ENCODE peak calls at places on chromosomes 2 and 18, in ten cellular contexts. One of them, this sample, is unnamed.

GRCh38 chr18:7202119-7202680 is 28.7 kb upstream of the LRRC30 start:
- DNase-seq in AG04450: no peak
- DNase-seq in GM12865: no peak
- DNase-seq in lower leg skin: no peak
- DNase-seq in IMR-90: no peak
- DNase-seq in SK-N-SH: peak; percentile 40
- DNase-seq in A673: no peak
- DNase-seq in astrocyte: no peak
- DNase-seq in upper lobe of right lung: no peak
- DNase-seq in GM06990: no peak
- DNase-seq in this sample: no peak

GRCh38 chr2:32946314-32947075 is at the start of gene LTBP1:
- DNase-seq in GM12865: peak; percentile 72
- DNase-seq in A673: peak; percentile 78
- DNase-seq in astrocyte: peak; percentile 69
- DNase-seq in AG04450: no peak
- DNase-seq in upper lobe of right lung: peak; percentile 78
- DNase-seq in IMR-90: peak; percentile 76
- DNase-seq in GM06990: peak; percentile 66
- DNase-seq in SK-N-SH: peak; percentile 82
- DNase-seq in lower leg skin: peak; percentile 89
- DNase-seq in this sample: peak; percentile 83

GRCh38 chr2:168338292-168338691 is 90.9 kb upstream of the STK39 start:
- DNase-seq in GM06990: no peak
- DNase-seq in AG04450: no peak
- DNase-seq in SK-N-SH: no peak
- DNase-seq in lower leg skin: no peak
- DNase-seq in upper lobe of right lung: no peak
- DNase-seq in IMR-90: no peak
- DNase-seq in astrocyte: no peak
- DNase-seq in GM12865: no peak
- DNase-seq in A673: no peak
- DNase-seq in this sample: no peak

GRCh38 chr2:191453756-191454155 is 208.6 kb downstream of the MYO1B start:
- DNase-seq in lower leg skin: no peak
- DNase-seq in upper lobe of right lung: no peak
- DNase-seq in SK-N-SH: no peak
- DNase-seq in A673: no peak
- DNase-seq in astrocyte: no peak
- DNase-seq in AG04450: no peak
- DNase-seq in GM06990: no peak
- DNase-seq in GM12865: no peak
- DNase-seq in IMR-90: no peak
- DNase-seq in this sample: no peak

GRCh38 chr18:9082763-9083510 is 19.6 kb upstream of the NDUFV2 start:
- DNase-seq in upper lobe of right lung: no peak
- DNase-seq in AG04450: no peak
- DNase-seq in SK-N-SH: no peak
- DNase-seq in astrocyte: no peak
- DNase-seq in GM12865: peak; percentile 75
- DNase-seq in GM06990: peak; percentile 62
- DNase-seq in lower leg skin: no peak
- DNase-seq in A673: peak; percentile 23
- DNase-seq in IMR-90: no peak
- DNase-seq in this sample: no peak

GRCh38 chr2:36570416-36570815 is 27.6 kb downstream of the FEZ2 start:
- DNase-seq in SK-N-SH: no peak
- DNase-seq in lower leg skin: no peak
- DNase-seq in AG04450: no peak
- DNase-seq in astrocyte: no peak
- DNase-seq in GM06990: no peak
- DNase-seq in IMR-90: peak; percentile 68
- DNase-seq in upper lobe of right lung: no peak
- DNase-seq in A673: no peak
- DNase-seq in GM12865: no peak
- DNase-seq in this sample: no peak

GRCh38 chr2:217803639-217803932 is 199.2 kb downstream of the TNS1 start:
- DNase-seq in SK-N-SH: no peak
- DNase-seq in AG04450: no peak
- DNase-seq in lower leg skin: no peak
- DNase-seq in GM06990: no peak
- DNase-seq in astrocyte: no peak
- DNase-seq in upper lobe of right lung: no peak
- DNase-seq in IMR-90: no peak
- DNase-seq in A673: no peak
- DNase-seq in GM12865: no peak
- DNase-seq in this sample: no peak

GRCh38 chr2:20300656-20301055 is 50.0 kb downstream of the PUM2 start:
- DNase-seq in lower leg skin: no peak
- DNase-seq in A673: no peak
- DNase-seq in upper lobe of right lung: no peak
- DNase-seq in SK-N-SH: no peak
- DNase-seq in IMR-90: no peak
- DNase-seq in GM06990: no peak
- DNase-seq in AG04450: no peak
- DNase-seq in astrocyte: no peak
- DNase-seq in GM12865: no peak
- DNase-seq in this sample: no peak

GRCh38 chr2:119531292-119531691 is 7.0 kb upstream of the SCTR start:
- DNase-seq in AG04450: no peak
- DNase-seq in SK-N-SH: no peak
- DNase-seq in A673: peak; percentile 70
- DNase-seq in lower leg skin: peak; percentile 0
- DNase-seq in upper lobe of right lung: no peak
- DNase-seq in GM12865: no peak
- DNase-seq in astrocyte: no peak
- DNase-seq in IMR-90: no peak
- DNase-seq in GM06990: no peak
- DNase-seq in this sample: no peak

GRCh38 chr2:233098615-233099014 is 38.5 kb downstream of the INPP5D start:
- DNase-seq in GM12865: no peak
- DNase-seq in A673: peak; percentile 68
- DNase-seq in IMR-90: peak; percentile 5
- DNase-seq in SK-N-SH: peak; percentile 60
- DNase-seq in GM06990: no peak
- DNase-seq in upper lobe of right lung: peak; percentile 61
- DNase-seq in astrocyte: no peak
- DNase-seq in AG04450: no peak
- DNase-seq in lower leg skin: no peak
- DNase-seq in this sample: no peak

GRCh38 chr2:123808243-123808642 is 216.8 kb upstream of the CNTNAP5 start:
- DNase-seq in SK-N-SH: no peak
- DNase-seq in A673: no peak
- DNase-seq in GM06990: no peak
- DNase-seq in IMR-90: no peak
- DNase-seq in AG04450: no peak
- DNase-seq in upper lobe of right lung: peak; percentile 17
- DNase-seq in GM12865: no peak
- DNase-seq in astrocyte: no peak
- DNase-seq in lower leg skin: no peak
- DNase-seq in this sample: no peak

GRCh38 chr2:171855401-171855800 is 38.6 kb downstream of the SLC25A12 start:
- DNase-seq in upper lobe of right lung: no peak
- DNase-seq in SK-N-SH: no peak
- DNase-seq in lower leg skin: no peak
- DNase-seq in A673: no peak
- DNase-seq in astrocyte: peak; percentile 47
- DNase-seq in IMR-90: peak; percentile 20
- DNase-seq in GM06990: no peak
- DNase-seq in GM12865: no peak
- DNase-seq in AG04450: no peak
- DNase-seq in this sample: no peak

GRCh38 chr2:197613509-197613987 is 61.8 kb downstream of the RFTN2 start:
- DNase-seq in GM06990: no peak
- DNase-seq in IMR-90: peak; percentile 13
- DNase-seq in AG04450: no peak
- DNase-seq in upper lobe of right lung: no peak
- DNase-seq in GM12865: no peak
- DNase-seq in lower leg skin: no peak
- DNase-seq in A673: peak; percentile 19
- DNase-seq in astrocyte: no peak
- DNase-seq in SK-N-SH: no peak
- DNase-seq in this sample: no peak

GRCh38 chr18:3885209-3885792 is 435.3 kb downstream of the TGIF1 start:
- DNase-seq in GM06990: no peak
- DNase-seq in IMR-90: no peak
- DNase-seq in SK-N-SH: peak; percentile 24
- DNase-seq in GM12865: peak; percentile 26
- DNase-seq in AG04450: no peak
- DNase-seq in upper lobe of right lung: no peak
- DNase-seq in A673: peak; percentile 36
- DNase-seq in lower leg skin: no peak
- DNase-seq in astrocyte: no peak
- DNase-seq in this sample: no peak

GRCh38 chr18:13725566-13726227 is 661 bp downstream of the FAM210A start:
- DNase-seq in GM12865: peak; percentile 31
- DNase-seq in SK-N-SH: no peak
- DNase-seq in GM06990: no peak
- DNase-seq in AG04450: no peak
- DNase-seq in A673: no peak
- DNase-seq in IMR-90: peak; percentile 2
- DNase-seq in lower leg skin: peak; percentile 82
- DNase-seq in astrocyte: peak; percentile 1
- DNase-seq in upper lobe of right lung: no peak
- DNase-seq in this sample: peak; percentile 9

GRCh38 chr2:35538796-35539195 is 816.8 kb upstream of the CRIM1 start:
- DNase-seq in astrocyte: peak; percentile 48
- DNase-seq in lower leg skin: no peak
- DNase-seq in GM06990: no peak
- DNase-seq in GM12865: no peak
- DNase-seq in A673: no peak
- DNase-seq in upper lobe of right lung: no peak
- DNase-seq in AG04450: no peak
- DNase-seq in SK-N-SH: no peak
- DNase-seq in IMR-90: no peak
- DNase-seq in this sample: no peak

GRCh38 chr2:144890828-144891227 is 370.9 kb upstream of the ZEB2 start:
- DNase-seq in lower leg skin: no peak
- DNase-seq in SK-N-SH: peak; percentile 11
- DNase-seq in GM06990: no peak
- DNase-seq in upper lobe of right lung: no peak
- DNase-seq in A673: peak; percentile 91
- DNase-seq in IMR-90: peak; percentile 35
- DNase-seq in astrocyte: peak; percentile 49
- DNase-seq in AG04450: no peak
- DNase-seq in GM12865: peak; percentile 4
- DNase-seq in this sample: no peak

GRCh38 chr2:181431674-181432073 is 25.5 kb upstream of the ITGA4 start:
- DNase-seq in AG04450: no peak
- DNase-seq in GM12865: no peak
- DNase-seq in A673: no peak
- DNase-seq in upper lobe of right lung: no peak
- DNase-seq in IMR-90: no peak
- DNase-seq in lower leg skin: no peak
- DNase-seq in SK-N-SH: no peak
- DNase-seq in astrocyte: no peak
- DNase-seq in GM06990: no peak
- DNase-seq in this sample: no peak

GRCh38 chr2:165698621-165698946 is 95.5 kb downstream of the GALNT3 start:
- DNase-seq in upper lobe of right lung: no peak
- DNase-seq in AG04450: peak; percentile 10
- DNase-seq in SK-N-SH: peak; percentile 42
- DNase-seq in A673: peak; percentile 85
- DNase-seq in GM12865: peak; percentile 46
- DNase-seq in astrocyte: peak; percentile 37
- DNase-seq in GM06990: no peak
- DNase-seq in IMR-90: peak; percentile 43
- DNase-seq in lower leg skin: no peak
- DNase-seq in this sample: peak; percentile 7
- TF ChIP-seq CTCF in upper lobe of right lung: peak; percentile 50
- TF ChIP-seq CTCF in AG04450: peak; percentile 66
- TF ChIP-seq CTCF in SK-N-SH: peak; percentile 67
- TF ChIP-seq CTCF in A673: peak; percentile 71
- TF ChIP-seq CTCF in GM12865: peak; percentile 32
- TF ChIP-seq CTCF in astrocyte: peak; percentile 50
- TF ChIP-seq CTCF in GM06990: peak; percentile 62
- TF ChIP-seq CTCF in IMR-90: peak; percentile 43
- TF ChIP-seq CTCF in lower leg skin: no peak
- TF ChIP-seq CTCF in this sample: no peak

DNA sequence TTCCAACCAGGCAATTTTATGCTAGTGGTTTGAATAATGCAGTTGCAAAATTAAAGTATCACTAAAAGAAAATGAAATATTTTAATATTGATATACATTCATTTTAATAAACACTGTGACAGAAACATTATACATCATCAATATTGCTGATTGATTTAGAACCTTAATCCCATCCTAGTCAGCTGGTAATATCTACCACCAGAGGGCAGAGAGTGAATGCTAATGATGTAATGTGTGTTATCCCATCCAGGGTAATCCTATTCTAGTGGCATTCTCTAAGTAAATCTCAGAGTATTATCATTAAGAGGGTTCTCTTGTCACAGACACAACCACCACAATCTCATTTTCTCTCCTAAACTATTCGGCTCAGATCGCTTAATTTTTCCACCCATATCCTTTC is 477.4 kb downstream of the CPS1 start:
- DNase-seq in astrocyte: peak; percentile 8
- DNase-seq in A673: peak; percentile 64
- DNase-seq in lower leg skin: no peak
- DNase-seq in upper lobe of right lung: no peak
- DNase-seq in IMR-90: no peak
- DNase-seq in SK-N-SH: peak; percentile 6
- DNase-seq in AG04450: no peak
- DNase-seq in GM12865: no peak
- DNase-seq in GM06990: no peak
- DNase-seq in this sample: no peak
- TF ChIP-seq CTCF in astrocyte: peak; percentile 57
- TF ChIP-seq CTCF in A673: peak; percentile 75
- TF ChIP-seq CTCF in lower leg skin: no peak
- TF ChIP-seq CTCF in upper lobe of right lung: peak; percentile 22
- TF ChIP-seq CTCF in IMR-90: no peak
- TF ChIP-seq CTCF in SK-N-SH: peak; percentile 52
- TF ChIP-seq CTCF in AG04450: peak; percentile 21
- TF ChIP-seq CTCF in GM12865: peak; percentile 3
- TF ChIP-seq CTCF in GM06990: peak; percentile 16
- TF ChIP-seq CTCF in this sample: peak; percentile 6

DNA sequence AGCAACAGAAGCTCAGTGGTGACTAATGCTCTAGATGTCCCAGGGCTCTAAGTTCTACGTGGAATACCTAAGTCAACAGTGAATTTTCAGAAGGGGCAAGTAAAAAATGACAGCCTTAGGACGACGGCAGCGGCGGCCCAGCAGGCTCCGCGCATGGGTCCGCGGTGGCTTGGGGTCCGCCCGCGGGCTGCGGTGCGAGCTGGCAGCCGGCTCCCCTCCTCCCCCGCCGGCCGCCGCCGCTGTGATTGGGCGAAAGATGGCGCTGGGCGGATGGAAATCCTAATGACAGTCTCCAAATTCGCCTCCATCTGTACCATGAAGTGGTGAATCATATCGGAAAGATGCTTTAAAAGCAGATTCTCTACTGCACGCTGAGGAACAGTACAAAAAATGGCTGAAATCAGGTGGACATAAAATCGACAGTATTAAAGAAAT is 74.7 kb downstream of the HNRNPLL start:
- DNase-seq in upper lobe of right lung: peak; percentile 66
- DNase-seq in lower leg skin: no peak
- DNase-seq in SK-N-SH: peak; percentile 96
- DNase-seq in IMR-90: peak; percentile 69
- DNase-seq in GM06990: peak; percentile 43
- DNase-seq in A673: peak; percentile 83
- DNase-seq in AG04450: no peak
- DNase-seq in astrocyte: peak; percentile 61
- DNase-seq in GM12865: peak; percentile 29
- DNase-seq in this sample: peak; percentile 48
- TF ChIP-seq CTCF in upper lobe of right lung: no peak
- TF ChIP-seq CTCF in lower leg skin: no peak
- TF ChIP-seq CTCF in SK-N-SH: no peak
- TF ChIP-seq CTCF in IMR-90: no peak
- TF ChIP-seq CTCF in GM06990: peak; percentile 18
- TF ChIP-seq CTCF in A673: peak; percentile 25
- TF ChIP-seq CTCF in AG04450: no peak
- TF ChIP-seq CTCF in astrocyte: no peak
- TF ChIP-seq CTCF in GM12865: no peak
- TF ChIP-seq CTCF in this sample: no peak

GRCh38 chr18:58140366-58141325 is 96.6 kb downstream of the NEDD4L start:
- DNase-seq in A673: no peak
- DNase-seq in GM06990: no peak
- DNase-seq in upper lobe of right lung: no peak
- DNase-seq in SK-N-SH: no peak
- DNase-seq in AG04450: no peak
- DNase-seq in lower leg skin: peak; percentile 53
- DNase-seq in GM12865: no peak
- DNase-seq in IMR-90: no peak
- DNase-seq in astrocyte: no peak
- DNase-seq in this sample: no peak
- TF ChIP-seq CTCF in A673: peak; percentile 11
- TF ChIP-seq CTCF in GM06990: no peak
- TF ChIP-seq CTCF in upper lobe of right lung: no peak
- TF ChIP-seq CTCF in SK-N-SH: no peak
- TF ChIP-seq CTCF in AG04450: no peak
- TF ChIP-seq CTCF in lower leg skin: no peak
- TF ChIP-seq CTCF in GM12865: no peak
- TF ChIP-seq CTCF in IMR-90: no peak
- TF ChIP-seq CTCF in astrocyte: no peak
- TF ChIP-seq CTCF in this sample: no peak